ENCODE peak calls at places on chromosomes 3 and 15, in six cellular contexts. U, D, F, T, Y and N are unnamed samples.

GRCh38 chr3:140896997-140897396 is 44.6 kb upstream of the SLC25A36 start:
- DNase-seq in U (no peak), D (no peak), F (no peak), T (no peak), Y (no peak), N (no peak)

GRCh38 chr3:73663495-73663894 is 38.8 kb upstream of the PDZRN3 start:
- DNase-seq in U (no peak), D (no peak), F (no peak), T (no peak), Y (no peak), N (no peak)

GRCh38 chr3:31043184-31043819 is 148.8 kb upstream of the GADL1 start:
- DNase-seq in U (no peak), D (no peak), F (no peak), T (peak), Y (peak), N (no peak)

GRCh38 chr3:33579181-33579510 is 138.9 kb downstream of the CLASP2 start:
- DNase-seq in U (no peak), D (no peak), F (no peak), T (no peak), Y (no peak), N (no peak)

GRCh38 chr3:129593595-129594339 is 12.7 kb downstream of the PLXND1 start:
- DNase-seq in U (no peak), D (peak), F (peak), T (no peak), Y (no peak), N (no peak)

GRCh38 chr15:68725736-68726135 is 95.0 kb downstream of the ANP32A start:
- DNase-seq in U (no peak), D (no peak), F (no peak), T (peak), Y (no peak), N (no peak)

GRCh38 chr3:122183893-122184590 is 574 bp downstream of the CASR start:
- DNase-seq in U (no peak), D (no peak), F (no peak), T (no peak), Y (no peak), N (no peak)

GRCh38 chr15:84685304-84685703 is 27.3 kb upstream of the NMB start:
- DNase-seq in U (no peak), D (no peak), F (no peak), T (peak), Y (peak), N (peak)

GRCh38 chr3:124759666-124760401 is 29.6 kb downstream of the UMPS start:
- DNase-seq in U (no peak), D (no peak), F (no peak), T (no peak), Y (peak), N (no peak)

GRCh38 chr3:15102256-15102655 is 3.3 kb upstream of the RBSN start:
- DNase-seq in U (peak), D (no peak), F (no peak), T (peak), Y (no peak), N (no peak)

GRCh38 chr3:176513604-176514003 is 683.7 kb downstream of the TBL1XR1 start:
- DNase-seq in U (peak), D (no peak), F (peak), T (no peak), Y (no peak), N (no peak)

GRCh38 chr3:30495172-30496124 is 111.0 kb upstream of the TGFBR2 start:
- DNase-seq in U (no peak), D (no peak), F (no peak), T (no peak), Y (no peak), N (no peak)